ENCODE peak calls at places on chromosome 22, in six cellular contexts. V is HCT116, S is GM12865, D is GM13976, B is lung, N is coronary artery. W is an unnamed sample.

GRCh38 chr22:47055921-47056320 is 293.5 kb downstream of the TBC1D22A start:
- DNase-seq in V (no peak), S (no peak), D (no peak), B (no peak), N (no peak), W (no peak)

GRCh38 chr22:35552186-35552842 is 11.7 kb downstream of the RASD2 start:
- DNase-seq in V (peak), S (peak), D (peak), B (no peak), N (no peak), W (no peak)

GRCh38 chr22:41831828-41832552 is 915 bp upstream of the SREBF2 start:
- DNase-seq in V (no peak), S (peak), D (no peak), B (no peak), N (no peak), W (no peak)

GRCh38 chr22:32469799-32470212 is 4.8 kb upstream of the FBXO7 start:
- DNase-seq in V (peak), S (no peak), D (no peak), B (no peak), N (no peak), W (no peak)

GRCh38 chr22:31488988-31489617 is 539 bp downstream of the EIF4ENIF1 start:
- DNase-seq in V (no peak), S (peak), D (peak), B (peak), N (peak), W (no peak)

GRCh38 chr22:38260760-38261477 is 11.9 kb downstream of the TMEM184B start:
- DNase-seq in V (no peak), S (no peak), D (no peak), B (no peak), N (no peak), W (no peak)

GRCh38 chr22:36465232-36466021 is 16.0 kb downstream of the TXN2 start:
- DNase-seq in V (peak), S (no peak), D (no peak), B (peak), N (peak), W (no peak)

GRCh38 chr22:31477329-31477728 is 12.3 kb downstream of the EIF4ENIF1 start:
- DNase-seq in V (no peak), S (peak), D (peak), B (no peak), N (no peak), W (peak)

GRCh38 chr22:19995611-19996339 is 20.8 kb downstream of the ARVCF start:
- DNase-seq in V (no peak), S (no peak), D (no peak), B (no peak), N (peak), W (no peak)

GRCh38 chr22:32707971-32708370 is 93.5 kb upstream of the TIMP3 start:
- DNase-seq in V (no peak), S (no peak), D (no peak), B (no peak), N (no peak), W (no peak)

GRCh38 chr22:30717331-30717921 is 22.8 kb downstream of the OSBP2 start:
- DNase-seq in V (peak), S (no peak), D (no peak), B (no peak), N (no peak), W (no peak)

GRCh38 chr22:24039046-24039445 is 27.9 kb downstream of the CABIN1 start:
- DNase-seq in V (no peak), S (no peak), D (no peak), B (no peak), N (no peak), W (no peak)

GRCh38 chr22:46996595-46997310 is 234.3 kb downstream of the TBC1D22A start:
- DNase-seq in V (no peak), S (no peak), D (no peak), B (no peak), N (no peak), W (no peak)

GRCh38 chr22:20131856-20132685 is 467 bp downstream of the ZDHHC8 start:
- DNase-seq in V (no peak), S (no peak), D (no peak), B (peak), N (peak), W (no peak)

GRCh38 chr22:19912236-19912999 is 29.2 kb upstream of the COMT start:
- DNase-seq in V (no peak), S (no peak), D (no peak), B (no peak), N (no peak), W (no peak)

GRCh38 chr22:37416806-37417205 is 10.5 kb downstream of the ELFN2 start:
- DNase-seq in V (no peak), S (peak), D (no peak), B (no peak), N (no peak), W (no peak)

GRCh38 chr22:40674274-40674673 is 5.0 kb upstream of the MCHR1 start:
- DNase-seq in V (no peak), S (no peak), D (no peak), B (no peak), N (no peak), W (no peak)

GRCh38 chr22:44091021-44091721 is 67.1 kb downstream of the PARVB start:
- DNase-seq in V (peak), S (peak), D (no peak), B (no peak), N (no peak), W (no peak)

GRCh38 chr22:38257650-38258246 is 15.1 kb downstream of the TMEM184B start:
- DNase-seq in V (no peak), S (no peak), D (no peak), B (no peak), N (no peak), W (no peak)

GRCh38 chr22:49739138-49739537 is 88.5 kb downstream of the BRD1 start:
- DNase-seq in V (no peak), S (no peak), D (no peak), B (no peak), N (no peak), W (no peak)

GRCh38 chr22:43136255-43136654 is 6.9 kb downstream of the MCAT start:
- DNase-seq in V (no peak), S (peak), D (peak), B (no peak), N (no peak), W (no peak)

GRCh38 chr22:37253164-37253660 is 9.1 kb upstream of the RAC2 start:
- DNase-seq in V (no peak), S (no peak), D (no peak), B (no peak), N (no peak), W (no peak)

GRCh38 chr22:37538590-37539357 is 19.6 kb upstream of the CARD10 start:
- DNase-seq in V (peak), S (peak), D (peak), B (peak), N (peak), W (peak)

GRCh38 chr22:18065256-18065655 is 12.5 kb upstream of the PEX26 start:
- DNase-seq in V (no peak), S (no peak), D (no peak), B (no peak), N (no peak), W (no peak)

GRCh38 chr22:24542641-24543040 is 12.3 kb downstream of the GUCD1 start:
- DNase-seq in V (no peak), S (no peak), D (no peak), B (peak), N (no peak), W (no peak)

GRCh38 chr22:17501679-17502285 is 61.5 kb upstream of the SLC25A18 start:
- DNase-seq in V (peak), S (peak), D (peak), B (no peak), N (no peak), W (peak)

GRCh38 chr22:40966683-40967082 is 15.5 kb downstream of the RBX1 start:
- DNase-seq in V (no peak), S (no peak), D (no peak), B (no peak), N (no peak), W (no peak)

GRCh38 chr22:35561796-35562526 is 21.3 kb downstream of the RASD2 start:
- DNase-seq in V (peak), S (no peak), D (no peak), B (no peak), N (no peak), W (no peak)

GRCh38 chr22:20829735-20830134 is 28.9 kb downstream of the PI4KA start:
- DNase-seq in V (no peak), S (no peak), D (no peak), B (no peak), N (no peak), W (no peak)

GRCh38 chr22:27391092-27391770 is 410.3 kb downstream of the MN1 start:
- DNase-seq in V (no peak), S (no peak), D (no peak), B (no peak), N (peak), W (no peak)

GRCh38 chr22:44919691-44920090 is 90.1 kb downstream of the PHF21B start:
- DNase-seq in V (no peak), S (no peak), D (no peak), B (no peak), N (peak), W (no peak)

GRCh38 chr22:42452916-42453315 is 20.7 kb upstream of the NFAM1 start:
- DNase-seq in V (no peak), S (no peak), D (no peak), B (no peak), N (no peak), W (no peak)

GRCh38 chr22:49948958-49949913 is 11.3 kb upstream of the PIM3 start:
- DNase-seq in V (no peak), S (no peak), D (no peak), B (peak), N (no peak), W (no peak)

GRCh38 chr22:32810241-32811133 is 9.0 kb downstream of the TIMP3 start:
- DNase-seq in V (no peak), S (no peak), D (no peak), B (no peak), N (no peak), W (no peak)

GRCh38 chr22:44595841-44596341 is 97.9 kb upstream of the RTL6 start:
- DNase-seq in V (no peak), S (no peak), D (no peak), B (no peak), N (no peak), W (no peak)

GRCh38 chr22:37195921-37196320 is 7.9 kb upstream of the C1QTNF6 start:
- DNase-seq in V (no peak), S (no peak), D (no peak), B (no peak), N (no peak), W (no peak)

GRCh38 chr22:33666661-33667619 is 253.3 kb downstream of the LARGE1 start:
- DNase-seq in V (no peak), S (peak), D (no peak), B (no peak), N (no peak), W (peak)

GRCh38 chr22:47071078-47071811 is 308.8 kb downstream of the TBC1D22A start:
- DNase-seq in V (no peak), S (no peak), D (no peak), B (no peak), N (no peak), W (no peak)

GRCh38 chr22:24775769-24776492 is 1.4 kb upstream of the PIWIL3 start:
- DNase-seq in V (no peak), S (no peak), D (no peak), B (no peak), N (no peak), W (no peak)

GRCh38 chr22:46584081-46584903 is 35.9 kb upstream of the GRAMD4 start:
- DNase-seq in V (no peak), S (no peak), D (no peak), B (no peak), N (no peak), W (no peak)

DNA sequence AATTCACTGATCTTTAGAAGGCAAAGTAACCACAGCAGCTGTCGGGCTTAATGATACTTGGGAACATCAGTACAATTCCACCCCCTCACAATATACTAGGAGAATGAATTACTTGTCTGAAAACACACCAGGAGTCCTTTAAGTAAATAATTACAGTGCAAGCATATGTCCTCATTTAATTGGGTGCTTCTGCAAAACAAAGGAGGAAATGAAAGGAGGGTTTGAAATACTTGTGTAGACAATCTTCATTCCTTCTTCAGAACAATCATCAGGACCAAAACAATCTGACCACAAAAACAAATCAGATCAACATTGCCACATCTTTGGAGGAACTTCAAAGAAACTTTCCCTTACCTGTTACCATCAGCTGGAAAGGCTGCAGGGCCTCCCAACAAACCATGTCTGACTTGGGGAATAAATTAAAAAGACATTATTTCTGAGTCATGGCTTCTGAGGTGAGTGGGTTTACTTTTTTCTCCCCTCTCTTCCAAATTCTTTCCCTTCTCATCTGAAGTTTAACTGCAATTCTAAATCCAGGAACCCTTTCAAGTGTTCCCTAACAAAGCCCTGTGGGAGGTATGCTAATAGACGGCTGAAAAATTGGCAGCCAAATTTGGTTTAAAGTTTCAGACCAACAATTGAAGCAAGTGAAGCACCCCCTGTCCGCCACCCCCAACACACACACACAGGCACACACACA is 12.5 kb upstream of the CCDC117 start:
- DNase-seq in V (no peak), S (peak), D (no peak), B (no peak), N (no peak), W (peak)
- TF ChIP-seq CTCF in V (no peak), S (no peak), D (no peak), B (no peak), N (no peak), W (no peak)

GRCh38 chr22:22171357-22172218 is 73.0 kb upstream of the VPREB1 start:
- DNase-seq in V (peak), S (peak), D (no peak), B (no peak), N (no peak), W (no peak)
- TF ChIP-seq CTCF in V (peak), S (peak), D (peak), B (no peak), N (no peak), W (peak)

GRCh38 chr22:25853501-25853900 is 111.5 kb downstream of the MYO18B start:
- DNase-seq in V (no peak), S (peak), D (no peak), B (no peak), N (no peak), W (no peak)

GRCh38 chr22:25849514-25849913 is 107.5 kb downstream of the MYO18B start:
- DNase-seq in V (no peak), S (no peak), D (no peak), B (no peak), N (peak), W (no peak)

GRCh38 chr22:25852223-25852622 is 110.2 kb downstream of the MYO18B start:
- DNase-seq in V (no peak), S (no peak), D (no peak), B (no peak), N (no peak), W (no peak)

GRCh38 chr22:25853078-25853477 is 111.1 kb downstream of the MYO18B start:
- DNase-seq in V (no peak), S (peak), D (no peak), B (no peak), N (no peak), W (no peak)

GRCh38 chr22:25853902-25854301 is 111.9 kb downstream of the MYO18B start:
- DNase-seq in V (peak), S (peak), D (no peak), B (no peak), N (no peak), W (no peak)
- TF ChIP-seq CTCF in V (no peak), S (peak), D (no peak), B (no peak), N (no peak), W (peak)

GRCh38 chr22:48511211-48511610 is 1316.5 kb downstream of the BRD1 start:
- DNase-seq in V (no peak), S (no peak), D (no peak), B (no peak), N (no peak), W (no peak)
- TF ChIP-seq CTCF in V (no peak), S (no peak), D (no peak), B (no peak), N (no peak), W (no peak)

W was measured in GM12878.